ENCODE peak calls at places on chromosomes 16 and 17, in nine cellular contexts. M is adrenal gland, Q is lung, V is RWPE2, Y is thoracic aorta, T is transverse colon, I is ovary, B is colonic mucosa, P is sigmoid colon. H is an unnamed sample. For H3K27me3, the result is how much of the 10 kb centered on the place peaks cover.

GRCh38 chr17:57370051-57370581 is 113.8 kb downstream of the MSI2 start:
- DNase-seq in M (peak), Q (no peak), V (peak), Y (no peak), T (no peak), I (no peak), B (no peak), P (no peak), H (peak)

GRCh38 chr17:7837375-7838290 is 3.6 kb downstream of the KDM6B start:
- DNase-seq in M (no peak), Q (no peak), V (no peak), Y (no peak), T (no peak), I (no peak), B (no peak), P (no peak), H (no peak)

GRCh38 chr17:6061290-6061689 is 8.9 kb upstream of the WSCD1 start:
- DNase-seq in M (peak), Q (no peak), V (peak), Y (peak), T (no peak), I (no peak), B (no peak), P (no peak), H (no peak)

GRCh38 chr17:41800601-41801373 is 11.0 kb downstream of the P3H4 start:
- DNase-seq in M (no peak), Q (peak), V (peak), Y (no peak), T (peak), I (no peak), B (peak), P (peak), H (peak)

GRCh38 chr16:63575031-63575430 is 1538.8 kb upstream of the CDH8 start:
- DNase-seq in M (no peak), Q (no peak), V (no peak), Y (no peak), T (no peak), I (no peak), B (no peak), P (no peak), H (no peak)

GRCh38 chr17:19630651-19631050 is 17.9 kb upstream of the ALDH3A2 start:
- DNase-seq in M (no peak), Q (no peak), V (no peak), Y (no peak), T (no peak), I (no peak), B (no peak), P (no peak), H (no peak)

GRCh38 chr17:74872313-74873035 is at the start of gene FDXR:
- DNase-seq in M (no peak), Q (no peak), V (no peak), Y (no peak), T (no peak), I (no peak), B (no peak), P (no peak), H (no peak)

GRCh38 chr16:15739449-15739848 is 89.4 kb downstream of the NDE1 start:
- DNase-seq in M (no peak), Q (no peak), V (no peak), Y (no peak), T (no peak), I (no peak), B (no peak), P (no peak), H (no peak)

GRCh38 chr17:45789874-45790273 is 5.8 kb downstream of the CRHR1 start:
- DNase-seq in M (no peak), Q (no peak), V (no peak), Y (no peak), T (no peak), I (no peak), B (no peak), P (no peak), H (no peak)

GRCh38 chr16:54203851-54204505 is 82.6 kb downstream of the IRX3 start:
- DNase-seq in M (no peak), Q (no peak), V (no peak), Y (no peak), T (no peak), I (no peak), B (no peak), P (peak), H (no peak)

GRCh38 chr16:73126453-73126853 is 78.5 kb upstream of the ZFHX3 start:
- DNase-seq in M (peak), Q (peak), V (no peak), Y (no peak), T (no peak), I (no peak), B (no peak), P (peak), H (no peak)

GRCh38 chr17:81995463-81996231 is 18.2 kb downstream of the ASPSCR1 start:
- DNase-seq in M (no peak), Q (no peak), V (no peak), Y (no peak), T (no peak), I (no peak), B (no peak), P (no peak), H (no peak)

GRCh38 chr17:80441133-80441578 is 26.2 kb downstream of the ENDOV start:
- DNase-seq in M (peak), Q (no peak), V (no peak), Y (no peak), T (no peak), I (peak), B (no peak), P (no peak), H (peak)

GRCh38 chr17:56899403-56899802 is 14.4 kb downstream of the TRIM25 start:
- DNase-seq in M (no peak), Q (no peak), V (no peak), Y (no peak), T (no peak), I (no peak), B (no peak), P (no peak), H (no peak)

GRCh38 chr17:44655983-44656700 is at the start of gene MEIOC:
- DNase-seq in M (no peak), Q (no peak), V (peak), Y (no peak), T (no peak), I (no peak), B (no peak), P (no peak), H (no peak)

GRCh38 chr17:2521257-2521656 is 9.6 kb upstream of the METTL16 start:
- DNase-seq in M (no peak), Q (no peak), V (no peak), Y (no peak), T (no peak), I (no peak), B (no peak), P (no peak), H (no peak)

GRCh38 chr17:17151055-17151454 is 55.1 kb downstream of the PLD6 start:
- DNase-seq in M (no peak), Q (no peak), V (no peak), Y (no peak), T (no peak), I (no peak), B (no peak), P (no peak), H (no peak)

GRCh38 chr16:57277586-57277985 is 6.9 kb downstream of the PLLP start:
- DNase-seq in M (no peak), Q (peak), V (peak), Y (no peak), T (no peak), I (no peak), B (peak), P (peak), H (no peak)

GRCh38 chr17:82299452-82299851 is 18.0 kb downstream of the CD7 start:
- DNase-seq in M (no peak), Q (no peak), V (no peak), Y (no peak), T (no peak), I (no peak), B (no peak), P (no peak), H (no peak)

GRCh38 chr17:40564883-40565744 is at the start of gene CCR7:
- DNase-seq in M (no peak), Q (no peak), V (no peak), Y (no peak), T (peak), I (no peak), B (no peak), P (no peak), H (no peak)

GRCh38 chr17:70658840-70659239 is 489.5 kb downstream of the KCNJ2 start:
- DNase-seq in M (no peak), Q (no peak), V (no peak), Y (no peak), T (no peak), I (no peak), B (no peak), P (no peak), H (no peak)

GRCh38 chr16:30948956-30949654 is at the start of gene ORAI3:
- DNase-seq in M (peak), Q (peak), V (no peak), Y (no peak), T (peak), I (peak), B (peak), P (peak), H (peak)

GRCh38 chr16:9802160-9802559 is 380.1 kb downstream of the GRIN2A start:
- DNase-seq in M (no peak), Q (no peak), V (no peak), Y (no peak), T (no peak), I (no peak), B (no peak), P (no peak), H (no peak)

GRCh38 chr17:49148171-49148570 is 15.6 kb downstream of the B4GALNT2 start:
- DNase-seq in M (no peak), Q (no peak), V (no peak), Y (no peak), T (no peak), I (no peak), B (no peak), P (no peak), H (no peak)

GRCh38 chr16:89502319-89502843 is 5.8 kb upstream of the SPG7 start:
- DNase-seq in M (no peak), Q (peak), V (peak), Y (no peak), T (peak), I (no peak), B (peak), P (no peak), H (peak)

GRCh38 chr17:7856081-7856791 is 1.1 kb downstream of the NAA38 start:
- DNase-seq in M (peak), Q (no peak), V (no peak), Y (no peak), T (peak), I (peak), B (peak), P (peak), H (no peak)

GRCh38 chr16:12141073-12141472 is 164.5 kb downstream of the SNX29 start:
- DNase-seq in M (no peak), Q (no peak), V (no peak), Y (no peak), T (no peak), I (no peak), B (no peak), P (no peak), H (no peak)

GRCh38 chr17:17871913-17872312 is 35.1 kb upstream of the SREBF1 start:
- DNase-seq in M (no peak), Q (no peak), V (no peak), Y (no peak), T (no peak), I (no peak), B (no peak), P (no peak), H (no peak)

GRCh38 chr17:79452706-79453105 is 158.1 kb downstream of the RBFOX3 start:
- DNase-seq in M (no peak), Q (no peak), V (no peak), Y (no peak), T (no peak), I (no peak), B (no peak), P (no peak), H (no peak)

GRCh38 chr16:80298676-80299075 is 242.1 kb upstream of the DYNLRB2 start:
- DNase-seq in M (no peak), Q (no peak), V (no peak), Y (no peak), T (no peak), I (no peak), B (no peak), P (no peak), H (no peak)

GRCh38 chr17:74089869-74090464 is 113.5 kb upstream of the RPL38 start:
- DNase-seq in M (peak), Q (peak), V (no peak), Y (no peak), T (peak), I (no peak), B (peak), P (no peak), H (peak)

GRCh38 chr16:3780570-3780969 is 63.2 kb upstream of the TRAP1 start:
- DNase-seq in M (no peak), Q (no peak), V (no peak), Y (no peak), T (no peak), I (no peak), B (no peak), P (no peak), H (no peak)

GRCh38 chr16:89903908-89904515 is 14.7 kb upstream of the MC1R start:
- DNase-seq in M (no peak), Q (no peak), V (no peak), Y (no peak), T (no peak), I (no peak), B (no peak), P (peak), H (no peak)

GRCh38 chr17:40417609-40418427 is at the start of gene TOP2A:
- DNase-seq in M (peak), Q (peak), V (peak), Y (peak), T (peak), I (peak), B (peak), P (peak), H (peak)

GRCh38 chr17:7084058-7084457 is 4.0 kb upstream of the CLEC10A start:
- DNase-seq in M (peak), Q (no peak), V (no peak), Y (no peak), T (no peak), I (no peak), B (no peak), P (no peak), H (no peak)

GRCh38 chr17:64772845-64773299 is 110.8 kb upstream of the SMURF2 start:
- DNase-seq in M (no peak), Q (no peak), V (no peak), Y (no peak), T (no peak), I (no peak), B (no peak), P (no peak), H (no peak)

GRCh38 chr17:32112416-32112815 is 29.9 kb upstream of the RHOT1 start:
- DNase-seq in M (no peak), Q (no peak), V (no peak), Y (no peak), T (no peak), I (no peak), B (no peak), P (no peak), H (no peak)

GRCh38 chr16:10876799-10877341 is at the start of gene CIITA:
- DNase-seq in M (peak), Q (peak), V (peak), Y (peak), T (peak), I (peak), B (peak), P (peak), H (no peak)
- H3K27me3 ChIP-seq in M (under half), Q (under half), V (under half), Y (under half), T (under half), I (under half), B (under half), P (half or more), H (under half)

GRCh38 chr16:23505180-23505665 is 5.1 kb downstream of the GGA2 start:
- DNase-seq in M (no peak), Q (no peak), V (no peak), Y (no peak), T (no peak), I (no peak), B (no peak), P (no peak), H (no peak)

GRCh38 chr16:23504076-23504452 is 6.2 kb downstream of the GGA2 start:
- DNase-seq in M (no peak), Q (peak), V (no peak), Y (no peak), T (no peak), I (no peak), B (no peak), P (no peak), H (no peak)

GRCh38 chr16:23506606-23506994 is 3.7 kb downstream of the GGA2 start:
- DNase-seq in M (no peak), Q (no peak), V (no peak), Y (no peak), T (no peak), I (no peak), B (no peak), P (no peak), H (no peak)

GRCh38 chr16:23505942-23506605 is 4.2 kb downstream of the GGA2 start:
- DNase-seq in M (no peak), Q (no peak), V (no peak), Y (no peak), T (no peak), I (no peak), B (no peak), P (no peak), H (no peak)

GRCh38 chr16:23504453-23505179 is 5.7 kb downstream of the GGA2 start:
- DNase-seq in M (peak), Q (peak), V (peak), Y (peak), T (peak), I (peak), B (peak), P (peak), H (peak)
- TF ChIP-seq CTCF in M (no peak), Q (no peak), V (no peak), Y (no peak), T (no peak), I (no peak), B (no peak), P (no peak), H (peak)

DNA sequence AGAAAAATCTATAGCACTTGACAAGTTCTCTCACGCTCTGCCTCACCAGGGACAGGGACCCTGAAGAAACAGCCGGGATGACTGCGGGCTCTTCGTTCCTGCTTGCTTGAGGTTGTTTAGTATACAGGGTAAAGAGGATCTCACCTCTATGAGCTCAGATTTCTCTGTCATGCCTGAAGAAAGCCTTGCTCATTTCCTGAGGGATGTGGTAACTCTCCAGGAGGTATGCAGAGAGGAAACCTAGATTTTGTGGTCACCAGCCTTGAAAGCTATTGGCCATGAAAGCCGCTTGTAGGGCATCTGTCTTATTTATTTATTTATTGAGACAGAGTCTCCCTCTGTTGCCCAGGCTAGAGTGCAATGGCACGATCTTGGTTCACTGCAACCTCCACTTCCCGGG is 23.2 kb downstream of the USP43 start:
- DNase-seq in M (no peak), Q (no peak), V (no peak), Y (no peak), T (no peak), I (no peak), B (no peak), P (no peak), H (no peak)
- H3K27me3 ChIP-seq in M (under half), Q (under half), V (under half), Y (under half), T (under half), I (under half), B (under half), P (under half), H (under half)

DNA sequence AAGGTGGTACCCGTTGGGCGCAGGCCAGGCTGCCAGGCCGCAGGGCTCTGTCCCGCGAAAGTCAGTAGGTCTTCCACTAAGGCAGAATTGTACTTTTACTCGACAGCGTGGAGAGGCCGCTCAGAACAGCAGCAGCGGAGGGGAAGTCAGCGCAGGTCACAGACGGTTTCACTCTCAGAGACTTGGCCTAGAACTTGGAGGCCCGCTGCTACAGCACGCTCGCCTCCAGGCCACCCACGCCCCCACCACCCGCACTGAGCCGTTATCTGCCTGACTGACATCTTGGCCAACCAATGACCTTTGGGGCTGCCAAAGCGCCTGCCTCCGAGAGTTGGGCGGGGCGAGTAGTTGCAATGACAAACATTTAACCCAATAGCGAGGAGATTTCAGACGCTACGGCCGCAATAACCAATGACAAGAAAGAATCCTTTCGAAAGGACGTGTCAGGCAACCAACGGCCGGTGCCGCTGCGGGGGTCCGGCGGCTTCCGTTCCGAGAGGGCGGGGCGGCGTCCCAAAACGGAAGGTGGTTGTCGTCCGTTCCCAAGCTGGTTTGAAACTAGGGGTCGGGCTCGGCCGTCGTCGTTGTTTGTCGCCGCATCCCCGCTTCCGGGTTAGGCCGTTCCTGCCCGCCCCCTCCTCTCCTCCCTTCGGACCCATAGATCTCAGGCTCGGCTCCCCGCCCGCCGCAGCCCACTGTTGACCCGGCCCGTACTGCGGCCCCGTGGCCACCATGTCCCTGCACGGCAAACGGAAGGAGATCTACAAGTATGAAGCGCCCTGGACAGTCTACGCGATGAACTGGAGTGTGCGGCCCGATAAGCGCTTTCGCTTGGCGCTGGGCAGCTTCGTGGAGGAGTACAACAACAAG is at the start of gene DCAF7:
- DNase-seq in M (peak), Q (peak), V (peak), Y (peak), T (peak), I (peak), B (peak), P (peak), H (peak)
- TF ChIP-seq CTCF in M (no peak), Q (no peak), V (no peak), Y (no peak), T (no peak), I (no peak), B (no peak), P (no peak), H (no peak)

GRCh38 chr16:1291576-1291974 is 17.9 kb upstream of the UBE2I start:
- DNase-seq in M (no peak), Q (no peak), V (peak), Y (no peak), T (no peak), I (no peak), B (no peak), P (no peak), H (no peak)
- H3K27me3 ChIP-seq in M (under half), Q (under half), V (under half), Y (under half), T (half or more), I (under half), B (under half), P (half or more), H (under half)

DNA sequence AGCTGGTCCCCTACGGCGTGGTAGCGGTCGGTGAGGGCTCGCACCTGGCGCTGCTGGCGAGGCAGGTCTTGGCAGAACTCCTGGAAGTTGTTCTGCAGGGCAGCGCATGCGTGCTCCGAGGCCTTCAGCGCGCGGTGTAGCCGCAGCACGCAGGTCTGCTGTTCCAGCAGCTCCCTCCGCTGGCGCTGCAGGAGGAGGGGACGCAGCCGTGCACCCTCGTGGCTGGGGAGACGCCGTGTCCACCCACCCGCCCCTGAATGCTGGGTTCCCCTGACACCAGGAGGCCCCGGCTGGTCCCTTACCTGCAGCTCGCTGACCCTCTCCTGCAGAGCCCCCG is 12.2 kb downstream of the EVPL start:
- DNase-seq in M (no peak), Q (no peak), V (peak), Y (no peak), T (no peak), I (no peak), B (no peak), P (no peak), H (no peak)
- TF ChIP-seq CTCF in M (no peak), Q (no peak), V (no peak), Y (no peak), T (no peak), I (no peak), B (no peak), P (no peak), H (no peak)